ENCODE peak calls at places on chromosomes 6 and 20, in five cellular contexts. M, Q, D, Y and P are unnamed samples.

GRCh38 chr6:45617441-45617840 is 239.7 kb upstream of the SUPT3H start:
- DNase-seq in M (no peak), Q (peak), D (no peak), Y (no peak), P (no peak)

GRCh38 chr6:139597781-139598368 is 223.4 kb upstream of the CITED2 start:
- DNase-seq in M (peak), Q (peak), D (peak), Y (peak), P (no peak)

GRCh38 chr6:44730771-44731391 is 343.4 kb downstream of the CDC5L start:
- DNase-seq in M (no peak), Q (no peak), D (no peak), Y (no peak), P (no peak)

GRCh38 chr6:31585531-31585930 is 546 bp upstream of the LST1 start:
- DNase-seq in M (no peak), Q (no peak), D (no peak), Y (no peak), P (no peak)

GRCh38 chr6:145886228-145886956 is 71.8 kb upstream of the FBXO30 start:
- DNase-seq in M (no peak), Q (no peak), D (no peak), Y (no peak), P (no peak)

GRCh38 chr20:1867495-1868260 is 27.5 kb upstream of the SIRPA start:
- DNase-seq in M (no peak), Q (no peak), D (no peak), Y (no peak), P (no peak)

GRCh38 chr6:123803862-123804681 is at the start of gene NKAIN2:
- DNase-seq in M (no peak), Q (peak), D (no peak), Y (no peak), P (no peak)

GRCh38 chr6:154219250-154219649 is 137.4 kb downstream of the IPCEF1 start:
- DNase-seq in M (no peak), Q (no peak), D (no peak), Y (no peak), P (no peak)

GRCh38 chr6:39770476-39770875 is 21.7 kb upstream of the DAAM2 start:
- DNase-seq in M (no peak), Q (no peak), D (no peak), Y (no peak), P (no peak)

GRCh38 chr6:39772559-39773283 is 19.5 kb upstream of the DAAM2 start:
- DNase-seq in M (no peak), Q (no peak), D (no peak), Y (no peak), P (no peak)

GRCh38 chr6:39765508-39766065 is 26.6 kb upstream of the DAAM2 start:
- DNase-seq in M (no peak), Q (no peak), D (peak), Y (no peak), P (no peak)

DNA sequence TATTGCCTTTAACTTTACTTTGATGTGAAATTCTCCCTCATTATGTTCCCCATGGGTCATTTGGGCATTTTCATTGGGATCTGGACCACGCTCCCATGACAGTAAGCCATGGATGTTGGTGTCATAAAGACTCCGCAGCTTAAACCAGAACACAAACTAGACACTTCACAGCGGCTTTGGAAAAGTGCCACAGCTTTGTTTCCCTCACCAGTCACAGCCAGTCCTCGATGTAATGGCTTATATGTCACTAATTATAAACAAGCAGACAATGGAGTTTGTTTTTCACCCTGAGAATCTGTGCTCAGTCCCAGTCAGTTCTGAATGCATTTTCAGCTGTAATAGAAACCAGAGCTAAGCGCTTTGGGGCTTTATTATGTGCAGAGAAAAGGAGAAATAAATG is 23.2 kb upstream of the DAAM2 start:
- DNase-seq in M (no peak), Q (no peak), D (no peak), Y (no peak), P (no peak)
- TF ChIP-seq POLR2AphosphoS5 in M (no peak), Q (no peak), D (no peak), Y (no peak), P (no peak)

GRCh38 chr6:163415176-163415619 is 680 bp downstream of the QKI start:
- DNase-seq in M (no peak), Q (no peak), D (no peak), Y (peak), P (no peak)

GRCh38 chr6:163416640-163417253 is 2.2 kb downstream of the QKI start:
- DNase-seq in M (peak), Q (peak), D (no peak), Y (peak), P (no peak)

GRCh38 chr6:163416380-163416629 is 1.8 kb downstream of the QKI start:
- DNase-seq in M (no peak), Q (no peak), D (no peak), Y (no peak), P (no peak)

GRCh38 chr6:163414367-163415175 is at the start of gene QKI:
- DNase-seq in M (peak), Q (peak), D (peak), Y (peak), P (no peak)

GRCh38 chr6:163415620-163416379 is 1.3 kb downstream of the QKI start:
- DNase-seq in M (peak), Q (peak), D (no peak), Y (peak), P (no peak)
- H3K4me3 ChIP-seq in M (peak), Q (peak), D (peak), Y (peak), P (peak)

DNA sequence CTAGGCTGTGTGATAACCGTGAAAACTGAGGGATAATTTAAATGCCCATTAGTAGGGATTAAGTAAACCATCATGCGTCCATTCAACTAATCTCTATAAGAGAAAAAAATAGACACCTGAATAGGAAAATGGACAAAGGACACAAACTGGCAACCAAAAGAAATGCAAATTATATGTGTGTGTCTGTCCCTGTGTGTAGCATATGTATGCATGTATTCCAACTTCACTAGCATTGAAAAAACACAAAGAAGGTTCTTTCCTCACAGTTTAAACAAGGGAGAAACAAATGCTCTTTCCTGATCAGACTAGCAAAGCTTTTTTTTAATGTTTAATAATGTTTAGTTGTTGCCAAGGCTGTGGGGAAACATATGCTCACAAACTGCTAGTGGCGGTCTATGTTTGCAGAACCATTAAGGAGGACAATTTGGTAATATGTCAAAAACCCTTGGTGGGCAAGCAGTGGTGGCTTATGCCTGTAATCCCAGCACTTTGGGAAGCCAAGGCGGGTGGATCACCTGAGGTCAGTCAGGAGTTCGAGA is 22.4 kb downstream of the SMLR1 start:
- DNase-seq in M (no peak), Q (no peak), D (no peak), Y (no peak), P (no peak)
- TF ChIP-seq POLR2AphosphoS5 in M (no peak), Q (no peak), D (no peak), Y (no peak), P (no peak)

DNA sequence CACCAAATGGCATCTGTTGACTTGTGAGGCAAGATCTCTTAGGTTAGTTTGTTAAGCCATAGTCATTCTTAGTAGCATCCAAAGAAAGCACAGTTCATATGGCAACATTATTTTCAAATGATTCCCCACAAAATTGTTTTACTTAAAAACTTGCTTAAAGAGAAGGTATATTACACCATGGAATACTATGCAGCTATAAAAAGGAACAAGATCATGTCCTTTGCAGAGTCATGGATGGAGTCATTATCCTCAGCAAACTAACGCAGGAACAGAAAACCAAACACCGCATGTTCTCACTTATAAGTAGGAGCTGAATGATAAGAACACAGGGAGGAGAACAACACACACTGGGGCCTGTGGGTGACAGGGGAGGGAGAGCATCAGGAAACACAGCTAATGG is 10.9 kb upstream of the DSE start:
- DNase-seq in M (no peak), Q (no peak), D (no peak), Y (no peak), P (no peak)
- H3K4me3 ChIP-seq in M (no peak), Q (no peak), D (no peak), Y (no peak), P (no peak)

DNA sequence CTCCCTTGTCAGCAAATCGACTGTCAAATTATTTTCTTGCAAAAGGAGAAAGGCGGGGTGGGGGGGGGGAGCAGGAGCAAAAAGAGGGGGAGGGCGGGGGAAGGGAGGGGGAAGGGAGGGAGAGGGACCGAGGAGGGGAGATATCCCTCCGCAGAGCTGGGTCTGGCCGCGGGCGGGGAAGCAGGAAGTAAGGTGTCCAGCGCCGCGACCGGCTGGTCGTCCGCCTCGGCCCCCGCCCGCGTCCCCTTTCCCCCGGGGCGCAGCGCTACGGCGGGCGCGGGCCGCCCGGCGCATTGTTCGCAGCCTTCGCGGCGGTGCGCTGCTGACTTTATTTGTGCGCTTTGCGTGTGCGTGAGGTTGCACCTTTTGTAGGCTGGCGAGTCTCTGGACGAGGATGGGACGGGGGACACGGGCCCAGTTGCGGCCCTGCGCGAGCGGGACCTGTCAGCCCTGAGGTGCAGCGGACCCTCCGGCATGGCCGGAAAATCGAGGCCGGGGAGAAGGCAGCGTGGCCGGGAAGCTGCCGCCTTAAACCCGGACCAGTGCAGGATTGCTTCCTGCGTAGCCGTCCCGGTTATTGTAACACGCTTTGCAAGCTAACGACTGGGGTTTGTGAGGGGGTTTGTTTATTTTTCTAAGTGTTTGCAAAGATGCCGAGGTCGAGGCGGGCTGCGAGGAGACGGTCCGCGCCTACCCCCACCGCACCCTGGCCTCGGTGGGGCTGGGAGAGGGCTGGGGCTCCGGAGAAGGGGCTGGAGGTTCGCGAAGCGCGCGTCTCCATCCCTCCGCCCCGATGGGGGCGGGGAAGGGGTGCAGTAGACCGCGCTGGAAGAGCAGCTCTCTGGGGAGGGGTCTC is 673 bp upstream of the TRERF1 start:
- DNase-seq in M (peak), Q (peak), D (no peak), Y (peak), P (no peak)
- TF ChIP-seq POLR2AphosphoS5 in M (no peak), Q (no peak), D (no peak), Y (peak), P (no peak)

GRCh38 chr6:41373367-41373918 is 38.0 kb downstream of the NCR2 start:
- DNase-seq in M (no peak), Q (no peak), D (no peak), Y (no peak), P (no peak)
- H3K4me3 ChIP-seq in M (peak), Q (no peak), D (peak), Y (no peak), P (no peak)

GRCh38 chr6:148364056-148364844 is 21.6 kb downstream of the SASH1 start:
- DNase-seq in M (no peak), Q (peak), D (no peak), Y (no peak), P (no peak)

GRCh38 chr6:148359228-148359627 is 16.6 kb downstream of the SASH1 start:
- DNase-seq in M (no peak), Q (no peak), D (peak), Y (no peak), P (no peak)

GRCh38 chr6:148358196-148358785 is 15.7 kb downstream of the SASH1 start:
- DNase-seq in M (no peak), Q (no peak), D (peak), Y (peak), P (no peak)
- TF ChIP-seq POLR2AphosphoS5 in M (peak), Q (no peak), D (peak), Y (peak), P (no peak)

GRCh38 chr6:25034477-25034876 is 98.7 kb upstream of the RIPOR2 start:
- DNase-seq in M (no peak), Q (no peak), D (no peak), Y (no peak), P (no peak)
- H3K4me3 ChIP-seq in M (peak), Q (no peak), D (peak), Y (no peak), P (no peak)

GRCh38 chr6:15335385-15335784 is 89.5 kb downstream of the JARID2 start:
- DNase-seq in M (no peak), Q (no peak), D (no peak), Y (no peak), P (no peak)

GRCh38 chr6:15337584-15337981 is 91.7 kb downstream of the JARID2 start:
- DNase-seq in M (no peak), Q (no peak), D (no peak), Y (no peak), P (no peak)

GRCh38 chr6:15338462-15338861 is 92.6 kb downstream of the JARID2 start:
- DNase-seq in M (no peak), Q (no peak), D (no peak), Y (no peak), P (no peak)

GRCh38 chr6:15335916-15336315 is 90.0 kb downstream of the JARID2 start:
- DNase-seq in M (no peak), Q (no peak), D (no peak), Y (no peak), P (no peak)

DNA sequence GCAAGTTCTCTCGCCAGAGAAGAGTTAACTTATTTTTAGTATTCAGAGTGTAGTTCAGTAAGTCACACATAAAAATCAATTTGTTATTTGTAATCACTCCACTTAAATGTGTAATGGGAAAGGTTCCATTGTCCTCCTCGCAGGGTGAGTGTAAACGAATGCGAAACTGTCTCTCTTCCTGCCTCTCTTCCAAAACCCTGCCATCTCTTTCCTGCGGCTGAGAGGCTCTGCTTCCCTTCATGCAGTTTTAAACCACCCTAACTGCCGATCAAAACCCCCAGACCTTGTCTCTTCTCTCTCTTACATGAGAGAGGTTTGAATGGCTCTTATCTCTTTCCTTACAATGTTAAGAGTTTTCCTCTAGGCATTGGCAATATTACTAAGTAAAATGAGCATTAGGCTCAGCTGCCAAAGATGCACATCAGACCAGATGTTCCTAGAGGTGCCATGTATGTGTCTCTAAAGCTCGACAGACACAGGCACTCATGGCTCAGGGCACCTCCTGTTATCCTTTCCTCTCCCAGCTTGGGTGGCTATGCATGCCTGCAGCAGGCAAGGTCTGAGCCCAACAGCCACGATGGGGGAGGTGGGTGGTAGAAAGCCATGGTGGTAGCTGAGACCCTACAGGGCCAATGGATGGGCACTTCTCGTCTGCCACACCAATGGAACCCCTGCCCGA is 91.2 kb downstream of the JARID2 start:
- DNase-seq in M (no peak), Q (no peak), D (no peak), Y (no peak), P (no peak)
- TF ChIP-seq POLR2AphosphoS5 in M (no peak), Q (no peak), D (no peak), Y (no peak), P (no peak)